ENCODE peak calls at places on chromosome 12, in five cellular contexts. U is H9, T is IMR-90, F is H1, G is mesenchymal stem cell. O is an unnamed sample.
A peak's percentile ranks its signal among the peaks of the same experiment; 100 is the strongest.

GRCh38 chr12:38508246-38508645 is 191.7 kb downstream of the ALG10B start:
- DNase-seq in G (no peak), T (no peak), U (peak; percentile 53), F (no peak), O (no peak)

GRCh38 chr12:20350495-20350894 is 17.8 kb upstream of the PDE3A start:
- DNase-seq in T (peak; percentile 83), U (no peak), F (no peak), G (peak; percentile 12), O (no peak)

GRCh38 chr12:5432011-5432400 is at the start of gene NTF3:
- DNase-seq in F (no peak), G (peak; percentile 60), T (peak; percentile 76), U (peak; percentile 69), O (no peak)

GRCh38 chr12:26269554-26270284 is 74.3 kb downstream of the SSPN start:
- DNase-seq in T (no peak), F (no peak), U (no peak), G (no peak), O (no peak)

GRCh38 chr12:52873832-52874572 is 25.2 kb upstream of the KRT78 start:
- DNase-seq in T (peak; percentile 89), U (peak; percentile 68), G (peak; percentile 95), F (no peak), O (no peak)

GRCh38 chr12:11969437-11970154 is 101.1 kb upstream of the BCL2L14 start:
- DNase-seq in G (no peak), F (no peak), T (no peak), U (no peak), O (no peak)

GRCh38 chr12:53973093-53974042 is at the start of gene HOXC11:
- DNase-seq in T (no peak), F (no peak), G (no peak), U (peak; percentile 74), O (no peak)

GRCh38 chr12:54412348-54412747 is 6.7 kb downstream of the ITGA5 start:
- DNase-seq in U (no peak), F (no peak), T (no peak), G (no peak), O (no peak)

GRCh38 chr12:49358548-49359141 is 8.6 kb upstream of the SPATS2 start:
- DNase-seq in F (no peak), G (peak; percentile 77), U (peak; percentile 83), T (peak; percentile 65), O (peak; percentile 79)

GRCh38 chr12:65825573-65826512 is 1.6 kb downstream of the HMGA2 start:
- DNase-seq in F (no peak), G (peak; percentile 56), U (peak; percentile 58), T (peak; percentile 41), O (peak; percentile 48)

GRCh38 chr12:101230547-101230946 is 20.5 kb upstream of the SLC5A8 start:
- DNase-seq in T (peak; percentile 65), F (no peak), U (no peak), G (peak; percentile 48), O (no peak)

GRCh38 chr12:32881702-32882101 is 14.9 kb downstream of the PKP2 start:
- DNase-seq in U (no peak), G (no peak), T (no peak), F (no peak), O (no peak)

GRCh38 chr12:76026643-76027063 is 4.9 kb downstream of the PHLDA1 start:
- DNase-seq in T (peak; percentile 67), G (peak; percentile 86), U (no peak), F (no peak), O (no peak)

GRCh38 chr12:49260165-49260564 is 4.7 kb upstream of the TUBA1C start:
- DNase-seq in U (no peak), G (no peak), F (no peak), T (peak; percentile 72), O (no peak)

GRCh38 chr12:43444940-43445564 is 107.0 kb downstream of the ADAMTS20 start:
- DNase-seq in T (peak; percentile 59), G (peak; percentile 64), F (no peak), U (peak; percentile 44), O (peak; percentile 36)

GRCh38 chr12:97404549-97404948 is 58.1 kb upstream of the RMST start:
- DNase-seq in G (peak; percentile 24), F (no peak), T (peak; percentile 6), U (peak; percentile 75), O (peak; percentile 38)

GRCh38 chr12:93136243-93137015 is 207.3 kb upstream of the EEA1 start:
- DNase-seq in G (no peak), U (no peak), T (no peak), F (no peak), O (no peak)

GRCh38 chr12:32718926-32719325 is 36.8 kb downstream of the YARS2 start:
- DNase-seq in U (no peak), G (no peak), T (no peak), F (no peak), O (no peak)

GRCh38 chr12:11729439-11730150 is 80.1 kb downstream of the ETV6 start:
- DNase-seq in G (no peak), F (no peak), U (no peak), T (no peak), O (no peak)

GRCh38 chr12:124396544-124397398 is 101.9 kb downstream of the RFLNA start:
- DNase-seq in T (no peak), F (no peak), G (no peak), U (no peak), O (no peak)
- H4K91ac ChIP-seq in T (no peak overlapping the region), F (no peak overlapping the region), G (peak overlapping the region; percentile 6), U (no peak overlapping the region), O (no peak overlapping the region)

GRCh38 chr12:71392521-71393145 is 47.0 kb upstream of the LGR5 start:
- DNase-seq in G (peak; percentile 75), F (no peak), U (peak; percentile 45), T (peak; percentile 70), O (peak; percentile 50)
- H2BK15ac ChIP-seq in G (no peak overlapping the region), F (no peak overlapping the region), U (no peak overlapping the region), T (no peak overlapping the region), O (no peak overlapping the region)

DNA sequence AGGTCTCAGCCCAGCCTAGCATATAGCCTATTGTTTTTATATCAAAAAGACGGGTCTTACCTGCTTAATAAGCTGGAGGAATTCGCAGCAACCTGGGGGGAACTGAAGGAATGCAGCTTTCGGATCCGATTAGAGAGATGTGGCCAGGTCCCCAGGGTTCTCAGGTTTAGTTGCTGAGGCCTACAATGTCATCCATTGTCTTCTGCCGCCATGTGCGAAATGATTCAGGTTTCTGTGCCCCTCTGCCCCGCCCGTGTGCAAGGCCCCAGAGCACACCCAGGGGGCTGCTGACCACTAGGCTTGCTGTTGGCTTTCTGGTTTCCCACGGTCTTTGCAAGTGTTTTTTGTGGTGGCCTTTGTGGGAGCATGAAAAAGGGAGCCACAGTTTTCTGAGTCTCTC is 154.5 kb upstream of the TBX3 start:
- DNase-seq in U (no peak), F (no peak), G (no peak), T (no peak), O (no peak)
- H4K91ac ChIP-seq in U (no peak overlapping the region), F (no peak overlapping the region), G (no peak overlapping the region), T (no peak overlapping the region), O (no peak overlapping the region)

GRCh38 chr12:14261096-14261495 is 104.4 kb upstream of the ATF7IP start:
- DNase-seq in U (peak; percentile 53), T (no peak), G (no peak), F (no peak), O (no peak)

GRCh38 chr12:14262771-14263511 is 102.5 kb upstream of the ATF7IP start:
- DNase-seq in G (no peak), U (no peak), T (no peak), F (no peak), O (no peak)

GRCh38 chr12:14263742-14264141 is 101.7 kb upstream of the ATF7IP start:
- DNase-seq in F (no peak), U (no peak), G (no peak), T (no peak), O (no peak)

GRCh38 chr12:14260011-14260993 is 105.2 kb upstream of the ATF7IP start:
- DNase-seq in U (peak; percentile 99), G (peak; percentile 91), T (peak; percentile 93), F (peak; percentile 93), O (peak; percentile 86)

GRCh38 chr12:14261861-14262260 is 103.6 kb upstream of the ATF7IP start:
- DNase-seq in G (no peak), T (no peak), F (no peak), U (no peak), O (no peak)
- H2BK15ac ChIP-seq in G (no peak overlapping the region), T (no peak overlapping the region), F (no peak overlapping the region), U (no peak overlapping the region), O (no peak overlapping the region)

DNA sequence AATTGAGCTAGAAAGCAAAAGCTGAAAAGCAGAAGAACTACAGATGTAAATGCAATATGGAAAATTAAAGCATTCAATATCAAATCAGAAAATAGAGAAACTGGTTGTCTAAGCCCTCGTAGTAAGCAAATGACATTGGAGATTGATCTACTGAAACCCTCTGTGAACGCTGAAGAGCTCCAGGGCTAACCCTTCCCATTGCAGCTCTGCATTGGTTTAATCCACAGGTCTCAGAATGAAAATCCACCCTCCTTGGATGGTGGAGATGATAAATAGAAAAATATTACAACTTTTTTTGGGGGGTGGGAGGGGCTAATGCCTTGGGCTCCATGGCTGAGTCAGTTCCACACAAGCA is 40.5 kb downstream of the CORO1C start:
- DNase-seq in F (no peak), G (no peak), U (no peak), T (no peak), O (no peak)
- H4K91ac ChIP-seq in F (peak overlapping the region; percentile 63), G (peak overlapping the region; percentile 80), U (peak overlapping the region; percentile 78), T (peak overlapping the region; percentile 98), O (no peak overlapping the region)

GRCh38 chr12:107435072-107435471 is 250.5 kb upstream of the PWP1 start:
- DNase-seq in U (no peak), G (no peak), F (no peak), T (peak; percentile 18), O (no peak)

GRCh38 chr12:107435520-107435919 is 250.1 kb upstream of the PWP1 start:
- DNase-seq in T (no peak), U (no peak), F (no peak), G (no peak), O (no peak)

GRCh38 chr12:107436376-107436775 is 249.2 kb upstream of the PWP1 start:
- DNase-seq in U (peak; percentile 58), G (no peak), F (no peak), T (peak; percentile 83), O (no peak)

GRCh38 chr12:107437954-107438353 is 247.6 kb upstream of the PWP1 start:
- DNase-seq in F (no peak), G (no peak), T (no peak), U (no peak), O (no peak)

DNA sequence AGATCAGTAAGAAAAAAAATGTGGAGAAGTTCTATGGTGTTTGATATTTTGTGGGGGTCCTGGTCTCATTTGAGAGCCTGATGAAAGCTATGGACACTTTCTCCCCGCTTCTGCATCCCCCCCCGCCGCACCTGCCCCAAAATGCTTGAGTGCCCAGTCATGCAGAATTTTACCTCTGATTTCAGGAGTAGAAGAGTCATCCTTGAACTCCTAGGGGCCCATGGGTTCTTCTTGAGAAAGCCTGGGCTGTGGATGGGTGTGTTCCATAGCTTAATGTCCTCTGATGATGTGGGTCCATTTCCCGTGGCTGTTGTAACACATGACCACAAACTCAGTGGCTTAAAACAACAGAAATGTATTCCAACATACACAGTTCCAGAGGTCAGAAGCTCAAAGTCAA is 248.8 kb upstream of the PWP1 start:
- DNase-seq in T (no peak), G (no peak), F (no peak), U (no peak), O (no peak)
- H2BK15ac ChIP-seq in T (peak overlapping the region; percentile 74), G (no peak overlapping the region), F (no peak overlapping the region), U (no peak overlapping the region), O (no peak overlapping the region)

O was measured in neuronal stem cell.